ENCODE peak calls at places on chromosomes 11 and 22, in four cellular contexts. H is H1, U is K562, E is HepG2. A is an unnamed sample.

GRCh38 chr11:35715649-35716048 is 53.1 kb downstream of the TRIM44 start:
- DNase-seq in H (no peak), U (no peak), E (no peak), A (no peak)

GRCh38 chr11:61142424-61142823 is 18.8 kb downstream of the VPS37C start:
- DNase-seq in H (no peak), U (no peak), E (no peak), A (no peak)

GRCh38 chr22:49422668-49423067 is 405.0 kb downstream of the BRD1 start:
- DNase-seq in E (no peak), H (no peak), U (no peak), A (no peak)

GRCh38 chr11:48066881-48067800 is 86.8 kb downstream of the PTPRJ start:
- DNase-seq in U (no peak), E (no peak), H (no peak), A (no peak)

GRCh38 chr11:78961938-78962701 is 387.5 kb upstream of the NARS2 start:
- DNase-seq in E (no peak), U (peak), H (peak), A (peak)

GRCh38 chr22:37865510-37865909 is 16.3 kb downstream of the EIF3L start:
- DNase-seq in H (no peak), E (no peak), U (no peak), A (no peak)

GRCh38 chr11:92122561-92122960 is 102.1 kb upstream of the FAT3 start:
- DNase-seq in U (no peak), E (no peak), H (no peak), A (no peak)

GRCh38 chr11:8684600-8685290 is 2.2 kb downstream of the RPL27A start:
- DNase-seq in E (no peak), H (no peak), U (no peak), A (no peak)

GRCh38 chr11:26947379-26947844 is 46.5 kb upstream of the FIBIN start:
- DNase-seq in H (no peak), U (no peak), E (no peak), A (no peak)

GRCh38 chr11:111846640-111847039 is 24.7 kb downstream of the ALG9 start:
- DNase-seq in E (no peak), H (no peak), U (no peak), A (no peak)

GRCh38 chr22:42837556-42837955 is 19.5 kb downstream of the ARFGAP3 start:
- DNase-seq in U (no peak), E (no peak), H (no peak), A (no peak)

GRCh38 chr22:40597541-40598453 is 38.7 kb downstream of the MRTFA start:
- DNase-seq in E (no peak), U (no peak), H (no peak), A (no peak)

GRCh38 chr11:79472736-79473536 is 32.1 kb upstream of the TENM4 start:
- DNase-seq in U (no peak), H (peak), E (no peak), A (peak)

GRCh38 chr11:57313071-57313787 is 11.5 kb downstream of the TNKS1BP1 start:
- DNase-seq in E (no peak), U (no peak), H (no peak), A (no peak)

GRCh38 chr11:46203746-46204145 is 73.7 kb upstream of the CREB3L1 start:
- DNase-seq in H (no peak), E (no peak), U (no peak), A (no peak)

GRCh38 chr11:14789879-14790484 is 102.0 kb downstream of the CYP2R1 start:
- DNase-seq in E (no peak), H (no peak), U (peak), A (no peak)

GRCh38 chr11:126400019-126400962 is 44.8 kb downstream of the ST3GAL4 start:
- DNase-seq in U (no peak), H (no peak), E (no peak), A (no peak)

GRCh38 chr22:33879796-33880195 is 40.5 kb downstream of the LARGE1 start:
- DNase-seq in U (no peak), E (no peak), H (no peak), A (no peak)

DNA sequence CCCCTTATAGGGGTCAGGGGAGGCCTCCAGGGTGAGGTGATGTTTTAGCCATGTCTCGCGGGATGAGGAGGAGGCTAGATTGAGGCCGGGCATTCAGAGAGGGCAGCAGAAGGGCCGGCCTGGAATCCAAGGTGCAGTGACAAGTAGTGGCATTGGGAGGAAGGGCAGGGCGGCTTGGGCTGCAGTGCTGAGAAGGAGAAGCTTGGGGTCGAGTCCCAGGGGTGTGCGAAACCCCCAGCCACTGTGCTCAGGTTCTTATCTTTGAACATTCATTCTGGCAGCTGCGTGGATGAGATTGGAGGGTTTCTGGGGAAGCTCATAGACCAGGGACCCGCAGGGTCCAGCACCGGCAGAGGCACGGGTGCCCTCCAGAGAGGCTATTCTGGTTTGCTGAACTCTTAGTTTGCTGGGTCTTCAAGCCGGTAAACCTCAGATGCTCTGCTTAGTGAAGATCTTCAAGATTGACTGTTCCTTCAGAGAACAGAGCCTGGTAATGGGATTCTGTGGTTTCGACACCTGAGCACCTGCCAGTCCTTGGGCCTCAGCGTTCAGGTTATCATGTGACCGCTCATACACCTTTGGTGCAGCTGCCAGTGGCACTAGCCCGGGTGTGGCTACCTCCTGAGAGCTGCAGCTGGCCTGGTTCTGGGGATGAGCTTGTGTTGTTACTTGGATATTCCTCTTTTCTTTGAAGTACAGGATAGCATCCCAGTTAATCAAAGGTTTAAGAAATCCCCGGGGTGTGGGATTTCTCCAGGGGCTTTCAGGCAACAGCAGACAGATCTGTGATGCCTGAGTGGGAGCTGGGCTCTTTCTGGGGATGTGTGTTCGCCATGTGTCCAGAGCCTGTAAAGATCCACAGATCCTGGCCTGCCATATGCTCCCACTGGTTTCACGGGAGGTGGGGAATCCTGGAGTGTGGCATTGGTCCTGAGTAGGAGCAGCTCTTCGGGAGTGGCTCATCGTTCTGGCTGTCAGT is 152.8 kb downstream of the TBC1D22A start:
- DNase-seq in H (peak), U (no peak), E (no peak), A (no peak)
- TF ChIP-seq CREB1 in H (no peak), U (no peak), E (no peak), A (no peak)

GRCh38 chr22:36853407-36854099 is 7.3 kb upstream of the NCF4 start:
- DNase-seq in H (peak), U (peak), E (peak), A (peak)
- TF ChIP-seq CTCF in H (peak), U (peak), E (peak), A (peak)

GRCh38 chr11:5618807-5619206 is 6.0 kb upstream of the TRIM34 start:
- DNase-seq in U (no peak), E (peak), H (no peak), A (no peak)

GRCh38 chr11:5622802-5623201 is 2.0 kb upstream of the TRIM34 start:
- DNase-seq in U (no peak), H (no peak), E (peak), A (no peak)

GRCh38 chr11:5621580-5621979 is 3.2 kb upstream of the TRIM34 start:
- DNase-seq in H (no peak), U (no peak), E (no peak), A (no peak)

GRCh38 chr11:5624489-5625278 is at the start of gene TRIM34:
- DNase-seq in H (peak), U (peak), E (no peak), A (peak)

DNA sequence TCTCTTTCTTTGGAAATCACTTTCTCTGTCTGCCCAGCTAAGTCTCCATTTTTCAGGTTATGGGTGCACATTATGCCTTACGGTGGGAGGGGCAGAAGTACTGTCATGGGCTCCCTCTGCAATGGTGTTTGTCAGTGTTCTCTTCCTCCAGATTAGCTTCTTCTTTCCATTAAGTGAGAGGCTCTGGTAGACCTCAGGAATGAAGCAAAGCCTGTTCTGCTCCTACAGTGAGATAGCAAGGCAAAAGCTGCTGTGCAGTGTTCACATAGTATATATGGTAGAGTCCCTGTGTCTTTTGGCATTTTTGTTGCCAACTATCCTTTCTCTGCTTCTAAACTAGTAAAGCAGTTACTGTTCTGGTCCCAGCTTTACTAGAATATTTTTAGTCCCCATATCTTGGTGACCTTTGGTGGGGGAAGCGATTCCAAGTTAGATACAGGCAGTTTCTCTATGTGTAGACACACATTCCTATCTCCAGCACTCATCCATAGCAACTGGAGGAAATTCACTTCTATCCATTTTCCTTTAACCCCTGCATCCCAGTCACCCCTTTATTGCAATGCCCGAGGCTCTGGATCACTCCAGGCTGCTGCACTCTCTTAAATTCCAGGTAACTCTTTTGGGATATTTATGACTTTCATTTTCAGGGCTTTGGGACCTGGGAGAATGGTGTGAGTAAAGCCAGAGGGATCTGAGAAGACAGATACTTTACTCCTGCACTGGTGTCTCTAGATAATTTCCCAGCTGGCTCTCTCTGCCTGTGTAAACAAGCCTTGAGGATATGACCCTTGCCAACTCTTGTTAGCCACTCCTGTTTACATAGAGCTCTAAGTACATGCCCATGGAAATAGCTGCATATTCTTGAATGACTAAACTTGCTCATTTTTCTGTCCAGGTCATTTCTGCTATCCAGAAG is 3.9 kb upstream of the TRIM34 start:
- DNase-seq in E (peak), H (no peak), U (peak), A (no peak)
- TF ChIP-seq JUN in E (no peak), H (no peak), U (no peak), A (no peak)

DNA sequence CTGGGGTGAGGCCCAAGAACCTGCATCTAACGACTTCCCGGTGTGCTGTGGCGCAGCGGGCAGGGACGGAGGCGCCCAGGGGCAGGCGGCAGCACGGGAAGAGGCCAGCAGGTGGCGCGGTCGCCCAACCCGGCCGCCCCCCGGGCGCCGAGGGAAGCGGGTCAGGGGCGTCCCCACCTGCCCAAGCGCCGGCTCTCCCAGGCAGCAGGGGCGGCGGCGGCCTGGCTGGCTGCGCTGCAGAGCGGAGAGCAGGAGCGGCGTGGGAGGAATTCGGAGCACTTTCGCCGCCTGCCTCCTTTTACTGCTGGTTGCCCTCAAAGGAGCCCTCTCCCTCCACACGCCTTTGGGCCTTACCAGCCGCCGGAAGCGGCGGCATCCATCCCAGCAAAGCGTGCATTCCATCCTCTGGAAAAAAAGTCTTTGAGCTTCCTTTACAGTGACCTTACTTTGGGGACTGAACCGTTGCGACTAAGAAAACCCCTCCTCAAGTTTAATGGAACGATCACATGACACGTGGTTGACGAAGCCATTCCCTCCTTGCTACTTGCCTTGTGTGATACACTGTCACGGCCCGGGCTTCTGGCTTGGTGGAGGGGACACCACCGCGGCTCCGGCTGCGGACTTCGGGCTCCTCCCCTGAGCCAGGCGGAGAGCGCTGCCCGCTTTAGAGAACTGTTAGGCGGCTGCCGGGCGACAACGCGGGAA is 106.8 kb upstream of the CLMP start:
- DNase-seq in U (peak), E (no peak), H (peak), A (peak)
- TF ChIP-seq CREB1 in U (no peak), E (no peak), H (no peak), A (no peak)

GRCh38 chr11:122649133-122649532 is 6.4 kb upstream of the UBASH3B start:
- DNase-seq in U (no peak), H (no peak), E (no peak), A (no peak)

GRCh38 chr11:122646549-122647340 is 8.8 kb upstream of the UBASH3B start:
- DNase-seq in E (no peak), H (no peak), U (no peak), A (no peak)

GRCh38 chr11:122647728-122648127 is 7.8 kb upstream of the UBASH3B start:
- DNase-seq in H (no peak), U (no peak), E (no peak), A (no peak)

GRCh38 chr11:122642971-122643370 is 12.6 kb upstream of the UBASH3B start:
- DNase-seq in U (no peak), E (no peak), H (no peak), A (no peak)

GRCh38 chr11:122645847-122646246 is 9.7 kb upstream of the UBASH3B start:
- DNase-seq in U (no peak), H (no peak), E (no peak), A (no peak)
- TF ChIP-seq CTCF in U (no peak), H (no peak), E (no peak), A (no peak)

A was measured in WTC11.